ENCODE peak calls at places on chromosomes 16 and 17, in ten cellular contexts. One of them, this sample, is unnamed.

GRCh38 chr16:54862529-54862928 is 68.1 kb upstream of the IRX5 start:
- DNase-seq in ovary: no peak
- DNase-seq in dorsolateral prefrontal cortex: no peak
- DNase-seq in mammary epithelial cell: no peak
- DNase-seq in WTC11: no peak
- DNase-seq in BJ: no peak
- DNase-seq in mesothelial cell of epicardium: no peak
- DNase-seq in glutamatergic neuron: no peak
- DNase-seq in lower lobe of right lung: no peak
- DNase-seq in foreskin fibroblast: no peak
- DNase-seq in this sample: no peak

GRCh38 chr16:24409045-24409444 is 130.3 kb upstream of the RBBP6 start:
- DNase-seq in ovary: no peak
- DNase-seq in dorsolateral prefrontal cortex: no peak
- DNase-seq in mammary epithelial cell: no peak
- DNase-seq in WTC11: no peak
- DNase-seq in BJ: no peak
- DNase-seq in mesothelial cell of epicardium: no peak
- DNase-seq in glutamatergic neuron: no peak
- DNase-seq in lower lobe of right lung: no peak
- DNase-seq in foreskin fibroblast: no peak
- DNase-seq in this sample: no peak

GRCh38 chr17:40647549-40648325 is at the start of gene SMARCE1:
- DNase-seq in ovary: peak; percentile 84
- DNase-seq in dorsolateral prefrontal cortex: peak; percentile 49
- DNase-seq in mammary epithelial cell: peak; percentile 78
- DNase-seq in WTC11: peak; percentile 77
- DNase-seq in BJ: peak; percentile 10
- DNase-seq in mesothelial cell of epicardium: peak; percentile 60
- DNase-seq in glutamatergic neuron: peak; percentile 78
- DNase-seq in lower lobe of right lung: peak; percentile 82
- DNase-seq in foreskin fibroblast: peak; percentile 81
- DNase-seq in this sample: peak; percentile 82

GRCh38 chr17:67218385-67218950 is 26.5 kb downstream of the HELZ start:
- DNase-seq in ovary: no peak
- DNase-seq in dorsolateral prefrontal cortex: no peak
- DNase-seq in mammary epithelial cell: peak; percentile 52
- DNase-seq in WTC11: no peak
- DNase-seq in BJ: no peak
- DNase-seq in mesothelial cell of epicardium: no peak
- DNase-seq in glutamatergic neuron: no peak
- DNase-seq in lower lobe of right lung: no peak
- DNase-seq in foreskin fibroblast: peak; percentile 75
- DNase-seq in this sample: peak; percentile 22

GRCh38 chr16:76204249-76204648 is 73.0 kb upstream of the CNTNAP4 start:
- DNase-seq in ovary: no peak
- DNase-seq in dorsolateral prefrontal cortex: no peak
- DNase-seq in mammary epithelial cell: no peak
- DNase-seq in WTC11: no peak
- DNase-seq in BJ: no peak
- DNase-seq in mesothelial cell of epicardium: no peak
- DNase-seq in glutamatergic neuron: no peak
- DNase-seq in lower lobe of right lung: no peak
- DNase-seq in foreskin fibroblast: no peak
- DNase-seq in this sample: no peak

GRCh38 chr17:40450175-40450574 is 6.9 kb downstream of the IGFBP4 start:
- DNase-seq in ovary: peak; percentile 55
- DNase-seq in dorsolateral prefrontal cortex: no peak
- DNase-seq in mammary epithelial cell: peak; percentile 39
- DNase-seq in WTC11: peak; percentile 78
- DNase-seq in BJ: no peak
- DNase-seq in mesothelial cell of epicardium: no peak
- DNase-seq in glutamatergic neuron: no peak
- DNase-seq in lower lobe of right lung: no peak
- DNase-seq in foreskin fibroblast: peak; percentile 51
- DNase-seq in this sample: peak; percentile 56

GRCh38 chr16:15811778-15812750 is 44.8 kb downstream of the MYH11 start:
- DNase-seq in ovary: no peak
- DNase-seq in dorsolateral prefrontal cortex: no peak
- DNase-seq in mammary epithelial cell: peak; percentile 86
- DNase-seq in WTC11: no peak
- DNase-seq in BJ: peak; percentile 98
- DNase-seq in mesothelial cell of epicardium: no peak
- DNase-seq in glutamatergic neuron: peak; percentile 39
- DNase-seq in lower lobe of right lung: no peak
- DNase-seq in foreskin fibroblast: peak; percentile 95
- DNase-seq in this sample: peak; percentile 84

GRCh38 chr16:82396509-82396908 is 226.5 kb upstream of the MPHOSPH6 start:
- DNase-seq in ovary: no peak
- DNase-seq in dorsolateral prefrontal cortex: no peak
- DNase-seq in mammary epithelial cell: no peak
- DNase-seq in WTC11: no peak
- DNase-seq in BJ: no peak
- DNase-seq in mesothelial cell of epicardium: no peak
- DNase-seq in glutamatergic neuron: no peak
- DNase-seq in lower lobe of right lung: no peak
- DNase-seq in foreskin fibroblast: no peak
- DNase-seq in this sample: no peak

GRCh38 chr16:57194512-57194911 is 8.4 kb downstream of the RSPRY1 start:
- DNase-seq in ovary: no peak
- DNase-seq in dorsolateral prefrontal cortex: no peak
- DNase-seq in mammary epithelial cell: peak; percentile 80
- DNase-seq in WTC11: no peak
- DNase-seq in BJ: peak; percentile 82
- DNase-seq in mesothelial cell of epicardium: no peak
- DNase-seq in glutamatergic neuron: no peak
- DNase-seq in lower lobe of right lung: no peak
- DNase-seq in foreskin fibroblast: peak; percentile 91
- DNase-seq in this sample: peak; percentile 96

GRCh38 chr17:57892820-57893595 is 43.2 kb upstream of the MRPS23 start:
- DNase-seq in ovary: peak; percentile 84
- DNase-seq in dorsolateral prefrontal cortex: peak; percentile 53
- DNase-seq in mammary epithelial cell: peak; percentile 95
- DNase-seq in WTC11: peak; percentile 23
- DNase-seq in BJ: peak; percentile 95
- DNase-seq in mesothelial cell of epicardium: no peak
- DNase-seq in glutamatergic neuron: peak; percentile 53
- DNase-seq in lower lobe of right lung: peak; percentile 92
- DNase-seq in foreskin fibroblast: peak; percentile 100
- DNase-seq in this sample: peak; percentile 99

GRCh38 chr17:530851-531250 is 178.2 kb upstream of the RPH3AL start:
- DNase-seq in ovary: no peak
- DNase-seq in dorsolateral prefrontal cortex: no peak
- DNase-seq in mammary epithelial cell: no peak
- DNase-seq in WTC11: no peak
- DNase-seq in BJ: no peak
- DNase-seq in mesothelial cell of epicardium: no peak
- DNase-seq in glutamatergic neuron: no peak
- DNase-seq in lower lobe of right lung: no peak
- DNase-seq in foreskin fibroblast: no peak
- DNase-seq in this sample: no peak

GRCh38 chr16:88681084-88681680 is 5.1 kb downstream of the SNAI3 start:
- DNase-seq in ovary: no peak
- DNase-seq in dorsolateral prefrontal cortex: no peak
- DNase-seq in mammary epithelial cell: peak; percentile 14
- DNase-seq in WTC11: peak; percentile 79
- DNase-seq in BJ: no peak
- DNase-seq in mesothelial cell of epicardium: no peak
- DNase-seq in glutamatergic neuron: no peak
- DNase-seq in lower lobe of right lung: peak; percentile 61
- DNase-seq in foreskin fibroblast: no peak
- DNase-seq in this sample: no peak

GRCh38 chr17:76585048-76585648 is 512 bp downstream of the ST6GALNAC2 start:
- DNase-seq in ovary: peak; percentile 65
- DNase-seq in dorsolateral prefrontal cortex: no peak
- DNase-seq in mammary epithelial cell: peak; percentile 63
- DNase-seq in WTC11: peak; percentile 35
- DNase-seq in BJ: no peak
- DNase-seq in mesothelial cell of epicardium: no peak
- DNase-seq in glutamatergic neuron: peak; percentile 47
- DNase-seq in lower lobe of right lung: peak; percentile 67
- DNase-seq in foreskin fibroblast: peak; percentile 51
- DNase-seq in this sample: no peak

GRCh38 chr16:81429045-81429521 is 15.5 kb upstream of the CMIP start:
- DNase-seq in ovary: peak; percentile 46
- DNase-seq in dorsolateral prefrontal cortex: no peak
- DNase-seq in mammary epithelial cell: no peak
- DNase-seq in WTC11: peak; percentile 63
- DNase-seq in BJ: no peak
- DNase-seq in mesothelial cell of epicardium: no peak
- DNase-seq in glutamatergic neuron: peak; percentile 48
- DNase-seq in lower lobe of right lung: no peak
- DNase-seq in foreskin fibroblast: peak; percentile 79
- DNase-seq in this sample: peak; percentile 43

GRCh38 chr17:2705888-2706795 is 5.4 kb downstream of the CLUH start:
- DNase-seq in ovary: no peak
- DNase-seq in dorsolateral prefrontal cortex: no peak
- DNase-seq in mammary epithelial cell: no peak
- DNase-seq in WTC11: peak; percentile 12
- DNase-seq in BJ: no peak
- DNase-seq in mesothelial cell of epicardium: no peak
- DNase-seq in glutamatergic neuron: no peak
- DNase-seq in lower lobe of right lung: peak; percentile 45
- DNase-seq in foreskin fibroblast: no peak
- DNase-seq in this sample: no peak

DNA sequence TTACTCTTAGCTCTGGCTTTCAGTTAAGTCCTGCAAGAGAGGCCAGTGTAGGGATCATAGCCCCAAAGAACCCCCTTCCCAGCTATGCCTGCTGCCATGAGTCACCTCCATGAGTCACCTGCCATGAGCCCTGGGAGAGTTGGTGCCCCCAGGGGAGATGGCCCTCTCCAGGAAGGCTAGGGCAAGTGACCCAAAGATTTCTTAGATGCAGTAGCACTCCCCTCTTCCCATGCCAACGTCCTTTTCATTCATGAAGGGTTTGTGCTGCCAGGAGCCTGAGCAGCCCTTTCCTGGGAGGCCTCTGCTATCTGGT is 78.6 kb upstream of the LGALS9 start:
- DNase-seq in ovary: no peak
- DNase-seq in dorsolateral prefrontal cortex: no peak
- DNase-seq in mammary epithelial cell: peak; percentile 59
- DNase-seq in WTC11: no peak
- DNase-seq in BJ: no peak
- DNase-seq in mesothelial cell of epicardium: no peak
- DNase-seq in glutamatergic neuron: no peak
- DNase-seq in lower lobe of right lung: no peak
- DNase-seq in foreskin fibroblast: peak; percentile 62
- DNase-seq in this sample: peak; percentile 65
- TF ChIP-seq CTCF in ovary: no peak
- TF ChIP-seq CTCF in dorsolateral prefrontal cortex: no peak
- TF ChIP-seq CTCF in mammary epithelial cell: no peak
- TF ChIP-seq CTCF in WTC11: no peak
- TF ChIP-seq CTCF in BJ: no peak
- TF ChIP-seq CTCF in mesothelial cell of epicardium: no peak
- TF ChIP-seq CTCF in glutamatergic neuron: no peak
- TF ChIP-seq CTCF in lower lobe of right lung: no peak
- TF ChIP-seq CTCF in foreskin fibroblast: no peak
- TF ChIP-seq CTCF in this sample: no peak

DNA sequence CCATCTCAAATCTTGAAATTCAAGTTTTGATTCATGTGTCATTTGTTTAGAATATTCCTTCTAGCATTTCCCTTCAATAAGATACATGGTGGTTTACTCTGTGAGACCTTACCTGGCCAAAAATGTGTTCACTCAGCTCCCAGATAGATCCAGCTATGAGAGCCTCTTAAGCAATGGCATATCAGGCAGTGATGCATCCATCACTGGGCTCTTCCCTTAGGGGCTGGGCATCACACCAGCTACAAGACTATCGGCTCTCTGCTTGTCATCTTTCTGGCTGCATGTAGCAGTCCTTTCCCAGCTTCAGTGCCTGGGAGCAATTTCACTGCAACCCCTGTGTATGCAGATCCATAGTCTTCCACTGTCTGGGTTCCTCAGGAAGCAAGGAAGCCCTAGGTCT is 40.6 kb downstream of the GOSR1 start:
- DNase-seq in ovary: no peak
- DNase-seq in dorsolateral prefrontal cortex: no peak
- DNase-seq in mammary epithelial cell: no peak
- DNase-seq in WTC11: no peak
- DNase-seq in BJ: no peak
- DNase-seq in mesothelial cell of epicardium: no peak
- DNase-seq in glutamatergic neuron: no peak
- DNase-seq in lower lobe of right lung: no peak
- DNase-seq in foreskin fibroblast: peak; percentile 54
- DNase-seq in this sample: no peak
- TF ChIP-seq CTCF in ovary: no peak
- TF ChIP-seq CTCF in dorsolateral prefrontal cortex: no peak
- TF ChIP-seq CTCF in mammary epithelial cell: no peak
- TF ChIP-seq CTCF in WTC11: no peak
- TF ChIP-seq CTCF in BJ: no peak
- TF ChIP-seq CTCF in mesothelial cell of epicardium: no peak
- TF ChIP-seq CTCF in glutamatergic neuron: no peak
- TF ChIP-seq CTCF in lower lobe of right lung: no peak
- TF ChIP-seq CTCF in foreskin fibroblast: no peak
- TF ChIP-seq CTCF in this sample: no peak

DNA sequence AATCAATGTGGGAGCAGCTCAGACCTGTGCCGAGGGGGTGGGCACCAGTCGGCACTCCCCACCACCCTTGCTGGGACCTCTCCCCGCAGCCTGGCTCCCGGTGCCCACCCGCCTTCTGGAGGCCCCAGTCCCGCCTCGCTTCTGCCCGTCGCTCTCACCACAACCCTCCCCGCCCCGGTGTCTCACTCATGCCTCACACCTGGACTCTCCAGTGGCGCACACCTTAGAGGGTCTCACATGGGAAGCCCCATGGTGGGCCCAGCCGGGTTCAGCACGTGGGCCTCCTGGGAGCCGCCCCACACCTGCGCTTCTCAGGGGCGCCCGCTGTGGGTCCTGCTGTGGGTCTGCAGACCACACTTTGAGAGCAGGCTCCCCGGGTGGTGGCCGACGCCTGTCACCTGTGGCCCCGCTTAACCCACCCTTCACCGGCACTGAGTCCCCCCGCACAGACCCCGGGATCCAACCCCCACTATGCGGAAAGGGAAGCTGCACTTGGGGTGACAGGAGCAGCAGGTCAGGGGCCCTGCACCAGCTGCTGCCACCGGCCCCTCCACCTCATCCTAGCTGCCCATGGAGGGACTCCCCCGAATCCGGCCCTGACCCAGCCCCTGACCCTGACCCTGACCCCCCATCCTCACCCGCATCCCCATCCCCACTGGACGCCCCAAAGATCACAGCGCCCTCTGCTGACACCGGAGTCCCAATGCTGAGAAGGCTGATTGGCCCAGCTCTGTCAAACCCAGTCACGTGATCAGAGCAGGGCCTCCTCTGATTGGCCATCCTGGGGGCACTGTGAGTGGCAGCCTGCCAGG is 27.4 kb upstream of the SLC38A10 start:
- DNase-seq in ovary: no peak
- DNase-seq in dorsolateral prefrontal cortex: no peak
- DNase-seq in mammary epithelial cell: no peak
- DNase-seq in WTC11: peak; percentile 56
- DNase-seq in BJ: no peak
- DNase-seq in mesothelial cell of epicardium: no peak
- DNase-seq in glutamatergic neuron: no peak
- DNase-seq in lower lobe of right lung: no peak
- DNase-seq in foreskin fibroblast: no peak
- DNase-seq in this sample: no peak
- TF ChIP-seq CTCF in ovary: no peak
- TF ChIP-seq CTCF in dorsolateral prefrontal cortex: no peak
- TF ChIP-seq CTCF in mammary epithelial cell: peak; percentile 33
- TF ChIP-seq CTCF in WTC11: no peak
- TF ChIP-seq CTCF in BJ: peak; percentile 36
- TF ChIP-seq CTCF in mesothelial cell of epicardium: no peak
- TF ChIP-seq CTCF in glutamatergic neuron: no peak
- TF ChIP-seq CTCF in lower lobe of right lung: peak; percentile 37
- TF ChIP-seq CTCF in foreskin fibroblast: peak; percentile 20
- TF ChIP-seq CTCF in this sample: peak; percentile 24

GRCh38 chr16:23013484-23013883 is 135.8 kb downstream of the USP31 start:
- DNase-seq in ovary: no peak
- DNase-seq in dorsolateral prefrontal cortex: no peak
- DNase-seq in mammary epithelial cell: no peak
- DNase-seq in WTC11: no peak
- DNase-seq in BJ: no peak
- DNase-seq in mesothelial cell of epicardium: no peak
- DNase-seq in glutamatergic neuron: no peak
- DNase-seq in lower lobe of right lung: no peak
- DNase-seq in foreskin fibroblast: peak; percentile 22
- DNase-seq in this sample: no peak
- TF ChIP-seq CTCF in ovary: no peak
- TF ChIP-seq CTCF in dorsolateral prefrontal cortex: no peak
- TF ChIP-seq CTCF in mammary epithelial cell: peak; percentile 26
- TF ChIP-seq CTCF in WTC11: no peak
- TF ChIP-seq CTCF in BJ: peak; percentile 6
- TF ChIP-seq CTCF in mesothelial cell of epicardium: no peak
- TF ChIP-seq CTCF in glutamatergic neuron: no peak
- TF ChIP-seq CTCF in lower lobe of right lung: no peak
- TF ChIP-seq CTCF in foreskin fibroblast: no peak
- TF ChIP-seq CTCF in this sample: no peak